ENCODE peak calls at places on chromosome 17, in seven cellular contexts. V is esophagus muscularis mucosa, U is heart left ventricle, L is adrenal gland, Q is spleen, H is esophagus squamous epithelium, D is tibial nerve. X is an unnamed sample.
A peak's percentile ranks its signal among the peaks of the same experiment; 100 is the strongest.

GRCh38 chr17:63041251-63041650 is 75.2 kb downstream of the TANC2 start:
- DNase-seq in L (no peak), U (no peak), V (no peak), D (no peak), Q (no peak), H (no peak), X (no peak)

GRCh38 chr17:31695456-31696090 is 163.5 kb downstream of the COPRS start:
- DNase-seq in D (no peak), V (no peak), Q (no peak), L (no peak), H (no peak), U (no peak), X (no peak)

GRCh38 chr17:66772148-66772812 is 62.6 kb upstream of the CACNG5 start:
- DNase-seq in U (no peak), L (no peak), V (no peak), H (no peak), D (no peak), Q (no peak), X (no peak)

GRCh38 chr17:51006601-51007000 is 114.1 kb downstream of the SPAG9 start:
- DNase-seq in V (no peak), Q (no peak), D (no peak), H (no peak), U (no peak), L (no peak), X (no peak)

GRCh38 chr17:72117470-72117747 is 3.4 kb upstream of the SOX9 start:
- DNase-seq in Q (no peak), D (no peak), H (no peak), L (no peak), V (no peak), U (no peak), X (no peak)

GRCh38 chr17:67602439-67602838 is 115.3 kb upstream of the NOL11 start:
- DNase-seq in D (no peak), Q (peak; percentile 9), U (no peak), V (no peak), L (no peak), H (no peak), X (no peak)

GRCh38 chr17:31497994-31498826 is 106.7 kb downstream of the RAB11FIP4 start:
- DNase-seq in D (no peak), U (peak; percentile 49), L (no peak), V (no peak), Q (peak; percentile 67), H (no peak), X (no peak)

GRCh38 chr17:78476149-78476548 is 97.7 kb downstream of the PGS1 start:
- DNase-seq in U (no peak), L (no peak), Q (no peak), V (no peak), H (no peak), D (no peak), X (no peak)

GRCh38 chr17:58007781-58008706 is 998 bp upstream of the SRSF1 start:
- DNase-seq in V (no peak), H (no peak), L (no peak), D (no peak), Q (no peak), U (peak; percentile 57), X (no peak)

GRCh38 chr17:48800626-48801217 is 16.3 kb downstream of the TTLL6 start:
- DNase-seq in U (no peak), Q (no peak), V (no peak), D (no peak), H (no peak), L (no peak), X (no peak)

GRCh38 chr17:37813753-37814152 is 68.9 kb upstream of the HNF1B start:
- DNase-seq in H (no peak), V (no peak), U (no peak), Q (no peak), L (no peak), D (no peak), X (no peak)

GRCh38 chr17:16820161-16820877 is 130.3 kb downstream of the CCDC144A start:
- DNase-seq in V (no peak), D (no peak), H (no peak), Q (no peak), L (no peak), U (no peak), X (no peak)

GRCh38 chr17:32875904-32876413 is 965 bp downstream of the MYO1D start:
- DNase-seq in Q (no peak), D (no peak), V (no peak), L (no peak), H (no peak), U (no peak), X (no peak)

GRCh38 chr17:64572682-64573154 is 65.9 kb downstream of the CEP95 start:
- DNase-seq in H (no peak), L (no peak), V (no peak), U (no peak), Q (no peak), D (no peak), X (peak; percentile 33)

GRCh38 chr17:68325961-68326360 is 34.7 kb downstream of the ARSG start:
- DNase-seq in D (no peak), L (no peak), V (no peak), U (no peak), Q (no peak), H (no peak), X (no peak)

GRCh38 chr17:40356906-40357861 is 7.4 kb downstream of the GJD3 start:
- DNase-seq in D (peak; percentile 12), H (no peak), L (no peak), V (no peak), Q (peak; percentile 82), U (no peak), X (no peak)

GRCh38 chr17:38875477-38876080 is 5.7 kb downstream of the LASP1 start:
- DNase-seq in V (no peak), L (no peak), U (peak; percentile 48), D (no peak), Q (no peak), H (no peak), X (no peak)

GRCh38 chr17:60729854-60730253 is 52.2 kb downstream of the BCAS3 start:
- DNase-seq in D (no peak), H (no peak), Q (no peak), U (no peak), V (no peak), L (no peak), X (no peak)

GRCh38 chr17:28204751-28205150 is 114.2 kb upstream of the TMEM97 start:
- DNase-seq in H (no peak), U (no peak), Q (no peak), D (no peak), L (no peak), V (no peak), X (no peak)

GRCh38 chr17:36921131-36921851 is 16.0 kb upstream of the LHX1 start:
- DNase-seq in L (no peak), D (no peak), H (no peak), U (peak; percentile 1), V (no peak), Q (no peak), X (no peak)

DNA sequence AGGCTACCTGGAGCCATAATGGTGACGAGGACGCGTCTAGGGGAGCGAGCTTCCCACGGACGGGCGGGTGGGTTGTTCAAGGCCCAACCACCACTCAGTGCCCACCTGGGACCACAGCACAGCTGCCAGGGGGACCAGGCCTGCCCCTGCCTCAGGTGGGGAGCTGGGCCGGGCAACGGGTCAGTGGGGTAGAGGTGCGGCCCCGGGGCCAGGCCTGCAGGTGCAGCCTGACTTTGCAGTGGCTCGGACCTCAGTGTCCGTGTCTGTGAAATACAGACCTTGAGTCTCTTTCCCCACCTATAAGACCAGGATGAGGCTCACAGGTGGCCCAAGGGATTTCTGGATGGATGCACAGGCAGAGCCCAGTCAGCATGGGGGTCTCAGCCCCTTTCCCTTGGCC is 43.3 kb downstream of the ACTG1 start:
- DNase-seq in L (no peak), V (no peak), D (no peak), H (no peak), Q (no peak), U (no peak), X (no peak)
- TF ChIP-seq POLR2A in L (no peak), V (no peak), D (no peak), H (no peak), Q (no peak), U (no peak), X (peak; percentile 4)

DNA sequence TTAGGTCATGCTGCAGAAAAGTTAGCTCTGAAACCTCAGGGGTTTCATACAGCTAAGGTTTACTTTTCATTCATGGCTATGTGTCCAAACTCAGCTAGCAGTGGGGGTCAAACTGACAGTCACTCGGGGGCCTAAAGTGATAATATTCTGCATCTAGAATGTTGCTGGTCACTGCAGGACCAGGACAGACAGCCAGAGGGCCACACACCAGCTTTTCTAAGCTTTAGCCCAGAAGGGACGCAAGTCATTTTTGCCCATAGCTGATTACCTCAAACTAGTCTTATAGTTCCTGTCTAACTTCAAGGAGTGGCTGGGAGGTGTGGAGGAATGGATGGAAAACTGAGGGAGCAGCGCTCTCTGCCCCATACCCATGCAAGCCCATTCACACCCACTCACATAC is 163.0 kb upstream of the NLRP1 start:
- DNase-seq in Q (no peak), L (no peak), D (no peak), H (no peak), V (peak; percentile 68), U (no peak), X (no peak)
- TF ChIP-seq CTCF in Q (no peak), L (no peak), D (no peak), H (no peak), V (no peak), U (no peak), X (no peak)

GRCh38 chr17:45060382-45060823 is 714 bp upstream of the NMT1 start:
- DNase-seq in U (no peak), L (no peak), Q (no peak), V (no peak), H (no peak), D (no peak), X (no peak)

GRCh38 chr17:45063198-45063597 is 2.1 kb downstream of the NMT1 start:
- DNase-seq in D (no peak), V (no peak), Q (no peak), U (no peak), L (no peak), H (no peak), X (peak; percentile 33)

GRCh38 chr17:45061606-45062205 is 589 bp downstream of the NMT1 start:
- DNase-seq in H (no peak), D (no peak), L (no peak), U (no peak), V (no peak), Q (no peak), X (no peak)

DNA sequence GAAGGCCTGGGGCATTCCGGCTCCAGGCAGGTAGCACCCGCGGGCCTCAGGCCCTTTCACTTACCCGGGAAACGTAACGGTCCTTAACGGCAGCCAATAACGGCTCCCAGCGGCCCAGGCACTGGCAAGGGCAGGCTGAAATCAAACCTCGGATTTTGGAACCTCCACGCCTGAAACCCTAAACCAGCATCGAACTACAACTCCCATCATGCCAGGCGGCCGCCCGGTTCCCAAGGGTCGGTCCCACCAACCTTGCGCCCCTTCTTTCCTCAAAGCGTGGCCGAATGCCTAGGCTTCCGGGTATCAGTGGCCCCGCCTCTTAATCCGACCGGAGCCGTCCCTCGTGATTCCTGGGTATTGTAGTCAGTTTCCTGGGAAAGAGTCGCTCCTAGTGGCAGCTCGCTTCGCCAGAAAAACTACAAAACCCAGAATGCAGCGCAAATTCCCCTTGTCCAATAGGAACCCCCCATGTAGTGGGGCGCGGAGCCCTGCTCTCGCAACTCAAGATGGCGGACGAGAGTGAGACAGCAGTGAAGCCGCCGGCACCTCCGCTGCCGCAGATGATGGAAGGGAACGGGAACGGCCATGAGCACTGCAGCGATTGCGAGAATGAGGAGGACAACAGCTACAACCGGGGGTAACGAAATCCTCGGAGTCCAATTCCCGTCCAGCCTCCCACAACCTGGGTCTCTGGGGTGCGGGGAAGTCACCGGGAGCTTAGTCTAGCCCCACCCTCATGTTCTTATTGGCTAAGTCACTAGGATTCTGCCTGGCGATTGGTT is at the start of gene NMT1:
- DNase-seq in U (peak; percentile 97), H (peak; percentile 93), D (peak; percentile 97), V (peak; percentile 100), L (peak; percentile 98), Q (peak; percentile 97), X (peak; percentile 99)
- TF ChIP-seq POLR2A in U (peak; percentile 83), H (peak; percentile 89), D (peak; percentile 93), V (peak; percentile 95), L (peak; percentile 87), Q (peak; percentile 51), X (peak; percentile 83)

GRCh38 chr17:56934280-56934679 is 20.4 kb upstream of the TRIM25 start:
- DNase-seq in H (no peak), V (no peak), L (no peak), U (no peak), Q (no peak), D (no peak), X (no peak)
- TF ChIP-seq CTCF in H (no peak), V (no peak), L (no peak), U (no peak), Q (no peak), D (no peak), X (no peak)

X was measured in NB4.